ENCODE peak calls at places on chromosomes 12 and 14, in four cellular contexts. T, W, M and K are unnamed samples.

GRCh38 chr14:104116544-104117340 is 21.6 kb upstream of the KIF26A start:
- DNase-seq in W (no peak), M (no peak), T (no peak), K (no peak)

GRCh38 chr14:61472801-61473376 is 151.5 kb downstream of the PRKCH start:
- DNase-seq in W (no peak), T (no peak), M (no peak), K (peak; percentile 54)

GRCh38 chr12:94870511-94870910 is 133.0 kb downstream of the NDUFA12 start:
- DNase-seq in M (no peak), T (no peak), W (no peak), K (no peak)

GRCh38 chr14:104681689-104682074 is 7.7 kb upstream of the INF2 start:
- DNase-seq in M (no peak), T (no peak), W (peak; percentile 94), K (peak; percentile 78)

GRCh38 chr12:6074979-6075585 is 49.4 kb downstream of the VWF start:
- DNase-seq in W (no peak), M (no peak), T (no peak), K (no peak)

GRCh38 chr14:91413547-91414474 is 3.8 kb downstream of the CCDC88C start:
- DNase-seq in W (no peak), T (no peak), M (no peak), K (no peak)

GRCh38 chr14:52609445-52610044 is 56.9 kb downstream of the GPR137C start:
- DNase-seq in W (no peak), M (no peak), T (no peak), K (no peak)

GRCh38 chr12:90166012-90166411 is 457.4 kb upstream of the ATP2B1 start:
- DNase-seq in T (no peak), M (no peak), W (no peak), K (no peak)

GRCh38 chr12:14607561-14607960 is 39.9 kb upstream of the PLBD1 start:
- DNase-seq in M (no peak), T (no peak), W (no peak), K (no peak)

GRCh38 chr12:109529618-109530300 is 43.5 kb downstream of the MMAB start:
- DNase-seq in M (no peak), T (no peak), W (no peak), K (no peak)

GRCh38 chr12:19411234-19412221 is 27.8 kb upstream of the AEBP2 start:
- DNase-seq in T (no peak), W (no peak), M (no peak), K (no peak)

GRCh38 chr14:21267886-21268611 is 1.2 kb downstream of the HNRNPC start:
- DNase-seq in M (peak; percentile 41), T (no peak), W (no peak), K (no peak)

GRCh38 chr12:27279836-27280235 is 35.8 kb downstream of the STK38L start:
- DNase-seq in T (no peak), M (no peak), W (no peak), K (no peak)

GRCh38 chr12:50052544-50052943 is 4.9 kb upstream of the ASIC1 start:
- DNase-seq in T (no peak), W (no peak), M (no peak), K (no peak)